ENCODE peak calls at places on chromosomes 1 and 21, in eight cellular contexts. U is pancreas; H is CD8-positive, alpha-beta memory T cell; V is PC-9; W is aorta; Y is ovary; M is adipocyte; G is iPS DF 6.9. J is an unnamed sample.

GRCh38 chr1:165737196-165737595 is 31.5 kb downstream of the TMCO1 start:
- DNase-seq in U (no peak), H (no peak), V (no peak), W (no peak), Y (no peak), M (peak; percentile 7), G (no peak), J (no peak)

GRCh38 chr1:228238461-228238860 is 30.6 kb downstream of the OBSCN start:
- DNase-seq in U (no peak), H (no peak), V (no peak), W (no peak), Y (no peak), M (no peak), G (no peak), J (no peak)

GRCh38 chr1:154866995-154867795 is 2.9 kb downstream of the KCNN3 start:
- DNase-seq in U (no peak), H (no peak), V (peak; percentile 34), W (peak; percentile 85), Y (no peak), M (peak; percentile 72), G (no peak), J (peak; percentile 89)

GRCh38 chr1:113021430-113022085 is 51.4 kb upstream of the LRIG2 start:
- DNase-seq in U (no peak), H (no peak), V (peak; percentile 83), W (no peak), Y (no peak), M (peak; percentile 55), G (no peak), J (peak; percentile 15)

GRCh38 chr1:116401646-116402176 is 28.7 kb downstream of the ATP1A1 start:
- DNase-seq in U (no peak), H (no peak), V (no peak), W (no peak), Y (no peak), M (no peak), G (no peak), J (no peak)

GRCh38 chr1:34684246-34684645 is 70.6 kb upstream of the GJB5 start:
- DNase-seq in U (no peak), H (no peak), V (no peak), W (no peak), Y (no peak), M (no peak), G (peak; percentile 48), J (no peak)

GRCh38 chr1:202821467-202821866 is 10.7 kb downstream of the PCAT6 start:
- DNase-seq in U (no peak), H (no peak), V (peak; percentile 91), W (no peak), Y (no peak), M (peak; percentile 66), G (no peak), J (no peak)

GRCh38 chr1:156840880-156841279 is 18.0 kb downstream of the INSRR start:
- DNase-seq in U (no peak), H (no peak), V (no peak), W (no peak), Y (no peak), M (no peak), G (no peak), J (no peak)

GRCh38 chr21:30249936-30250335 is 32.8 kb downstream of the KRTAP24-1 start:
- DNase-seq in U (no peak), H (no peak), V (no peak), W (no peak), Y (no peak), M (no peak), G (no peak), J (no peak)

DNA sequence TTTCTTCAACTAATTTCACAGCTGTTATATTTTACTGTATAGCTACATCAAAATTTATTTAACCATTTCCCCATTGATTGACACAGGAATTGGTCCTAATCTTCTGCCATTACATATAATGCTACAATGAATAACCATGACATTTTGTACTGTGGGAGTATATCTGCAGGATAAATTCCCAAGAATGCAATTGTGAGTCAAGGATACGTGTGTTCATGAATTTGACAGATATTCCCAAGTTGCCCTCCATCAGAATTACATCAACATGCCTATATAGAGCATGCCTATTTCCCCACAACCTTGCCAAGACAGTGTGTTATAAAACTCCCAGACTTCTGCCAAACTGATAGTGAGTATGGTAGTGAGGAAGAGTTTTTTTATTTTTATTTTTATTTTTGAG is 2.7 kb upstream of the TIE1 start:
- DNase-seq in U (no peak), H (no peak), V (no peak), W (no peak), Y (no peak), M (no peak), G (no peak), J (no peak)
- H3K36me3 ChIP-seq in U (no peaks in the 10 kb centered on the region), H (no peaks in the 10 kb centered on the region), V (no peaks in the 10 kb centered on the region), W (no peaks in the 10 kb centered on the region), Y (no peaks in the 10 kb centered on the region), M (no peaks in the 10 kb centered on the region), G (no peaks in the 10 kb centered on the region), J (no peaks in the 10 kb centered on the region)

DNA sequence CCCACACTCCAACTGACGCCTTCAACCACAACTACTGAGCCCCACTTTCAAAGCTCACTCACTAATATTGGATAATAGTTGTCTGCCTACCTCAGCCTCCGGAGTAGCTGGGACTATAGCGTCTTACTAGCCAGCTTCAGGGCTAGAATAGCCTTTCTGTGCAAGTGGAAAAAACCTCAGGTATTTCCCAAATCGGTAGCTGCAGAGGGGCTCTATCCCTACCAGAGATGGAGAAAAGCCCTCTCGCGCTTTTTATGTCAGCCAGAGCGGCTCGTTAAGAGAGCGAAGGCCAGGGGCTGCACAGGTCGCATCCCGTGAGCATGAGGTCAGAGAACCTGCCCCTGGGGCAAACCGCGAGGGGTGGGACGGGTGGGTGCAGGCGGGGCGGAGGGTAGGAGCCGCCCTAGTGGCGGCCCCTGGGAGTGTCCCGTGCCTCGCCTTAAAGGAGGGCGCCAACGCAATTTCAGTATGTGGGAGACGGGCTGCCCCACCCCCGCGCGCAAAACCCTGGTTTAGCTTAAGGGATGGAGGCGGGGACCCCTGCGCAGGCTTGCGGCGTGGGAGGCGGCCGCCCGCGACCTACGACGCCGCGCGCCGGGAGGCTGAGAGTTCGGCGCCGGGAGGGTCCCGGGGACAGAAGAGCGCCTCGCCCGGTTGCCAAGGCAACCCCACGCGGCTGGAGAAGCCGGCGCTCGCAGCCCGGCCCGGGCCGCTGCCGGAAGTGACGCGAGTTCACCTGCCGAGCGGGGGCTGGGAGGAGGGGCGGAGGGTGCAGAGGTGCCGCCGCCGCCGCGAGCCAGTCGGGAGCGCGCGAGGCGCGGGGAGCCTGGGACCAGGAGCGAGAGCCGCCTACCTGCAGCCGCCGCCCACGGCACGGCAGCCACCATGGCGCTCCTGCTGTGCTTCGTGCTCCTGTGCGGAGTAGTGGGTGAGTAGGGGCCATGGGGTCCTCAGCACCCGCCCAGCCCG is at the start of gene CXADR:
- DNase-seq in U (peak; percentile 96), H (peak; percentile 85), V (peak; percentile 76), W (peak; percentile 77), Y (peak; percentile 47), M (peak; percentile 56), G (no peak), J (peak; percentile 48)
- H3K4me3 ChIP-seq in U (peak within 1 kb of the TSS; percentile 82), H (peak within 1 kb of the TSS; percentile 70), V (peak within 1 kb of the TSS; percentile 89), W (peak within 1 kb of the TSS; percentile 5), Y (peak within 1 kb of the TSS; percentile 86), M (peak within 1 kb of the TSS; percentile 80), G (peak within 1 kb of the TSS; percentile 96), J (peak within 1 kb of the TSS; percentile 59)

GRCh38 chr1:14057640-14058039 is 357.7 kb downstream of the PRDM2 start:
- DNase-seq in U (no peak), H (no peak), V (no peak), W (no peak), Y (no peak), M (no peak), G (no peak), J (no peak)

GRCh38 chr1:14064649-14065442 is 364.9 kb downstream of the PRDM2 start:
- DNase-seq in U (no peak), H (no peak), V (no peak), W (no peak), Y (no peak), M (no peak), G (no peak), J (no peak)

GRCh38 chr1:14067036-14067435 is 367.0 kb downstream of the PRDM2 start:
- DNase-seq in U (no peak), H (no peak), V (no peak), W (no peak), Y (no peak), M (no peak), G (no peak), J (no peak)

GRCh38 chr1:14055442-14056225 is 355.6 kb downstream of the PRDM2 start:
- DNase-seq in U (no peak), H (no peak), V (no peak), W (no peak), Y (peak; percentile 12), M (no peak), G (no peak), J (peak; percentile 45)

GRCh38 chr1:14061204-14061603 is 361.2 kb downstream of the PRDM2 start:
- DNase-seq in U (no peak), H (no peak), V (no peak), W (no peak), Y (no peak), M (no peak), G (no peak), J (no peak)
- H3K27me3 ChIP-seq in U (no peaks in the 10 kb centered on the region), H (no peaks in the 10 kb centered on the region), V (no peaks in the 10 kb centered on the region), W (no peaks in the 10 kb centered on the region), Y (no peaks in the 10 kb centered on the region), M (peaks cover 3% of the 10 kb centered on the region), G (no peaks in the 10 kb centered on the region), J (no peaks in the 10 kb centered on the region)

GRCh38 chr1:42975561-42976225 is 17.0 kb upstream of the SLC2A1 start:
- DNase-seq in U (no peak), H (no peak), V (no peak), W (no peak), Y (no peak), M (no peak), G (no peak), J (no peak)

GRCh38 chr1:42979037-42979432 is 20.4 kb upstream of the SLC2A1 start:
- DNase-seq in U (no peak), H (no peak), V (no peak), W (no peak), Y (no peak), M (no peak), G (no peak), J (no peak)

GRCh38 chr1:42977653-42978052 is 19.0 kb upstream of the SLC2A1 start:
- DNase-seq in U (no peak), H (no peak), V (no peak), W (no peak), Y (no peak), M (no peak), G (no peak), J (no peak)

GRCh38 chr1:42979888-42980800 is 21.5 kb upstream of the SLC2A1 start:
- DNase-seq in U (no peak), H (no peak), V (no peak), W (no peak), Y (no peak), M (no peak), G (no peak), J (no peak)

DNA sequence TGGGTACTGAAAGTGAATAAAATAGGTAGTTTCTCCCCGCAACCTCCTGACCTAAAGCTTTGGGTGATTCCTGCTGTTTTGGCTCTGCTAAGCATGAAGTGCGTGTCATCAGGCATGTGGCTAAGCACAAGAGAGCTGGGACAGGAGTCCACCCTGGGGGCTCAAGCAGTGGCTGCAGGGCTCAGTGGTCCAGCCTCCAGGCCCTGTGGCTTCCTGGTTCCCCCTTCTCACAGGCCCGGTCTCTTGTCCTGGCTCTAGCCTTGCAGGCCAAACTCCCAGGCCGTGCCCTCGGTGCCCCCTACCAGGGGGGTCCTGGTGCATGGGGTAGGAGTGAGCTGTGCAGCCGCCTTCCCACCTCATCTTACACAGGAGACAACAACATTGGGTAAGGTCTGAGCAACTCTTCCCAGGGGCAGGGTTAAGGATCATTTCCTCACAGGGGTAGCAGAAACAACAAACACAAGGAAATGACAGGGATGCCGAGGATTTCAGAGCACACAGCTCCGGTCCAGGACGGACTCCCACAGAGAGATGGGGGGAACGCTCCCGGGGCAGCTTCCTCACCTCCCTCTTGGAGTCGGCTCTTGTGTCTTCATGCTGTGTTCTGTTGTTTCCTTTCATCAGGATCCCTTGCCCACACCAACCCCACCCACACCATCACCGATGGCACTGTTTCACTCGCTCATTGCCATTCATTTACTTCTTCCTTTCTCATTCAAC is 19.8 kb upstream of the SLC2A1 start:
- DNase-seq in U (no peak), H (no peak), V (no peak), W (no peak), Y (no peak), M (no peak), G (no peak), J (no peak)
- H3K36me3 ChIP-seq in U (no peaks in the 10 kb centered on the region), H (no peaks in the 10 kb centered on the region), V (no peaks in the 10 kb centered on the region), W (no peaks in the 10 kb centered on the region), Y (no peaks in the 10 kb centered on the region), M (no peaks in the 10 kb centered on the region), G (peaks cover 10% of the 10 kb centered on the region), J (no peaks in the 10 kb centered on the region)

J was measured in MG63.